ENCODE peak calls at places on chromosomes 16 and 17, in four cellular contexts. O is kidney glomerular epithelial cell; F is hepatic stellate cell; P is Jurkat, Clone E6-1. X is an unnamed sample.
A peak's percentile ranks its signal among the peaks of the same experiment; 100 is the strongest.

GRCh38 chr16:426906-427249 is 1.4 kb downstream of the RAB11FIP3 start:
- DNase-seq in O (no peak), F (no peak), P (no peak), X (no peak)

GRCh38 chr17:47894498-47895253 is 1.4 kb upstream of the SP2 start:
- DNase-seq in O (no peak), F (no peak), P (no peak), X (no peak)

GRCh38 chr16:70679653-70680494 is 6.0 kb downstream of the MTSS2 start:
- DNase-seq in O (no peak), F (peak; percentile 66), P (no peak), X (peak; percentile 51)

GRCh38 chr16:86016201-86016965 is 117.4 kb downstream of the IRF8 start:
- DNase-seq in O (peak; percentile 40), F (peak; percentile 76), P (peak; percentile 54), X (peak; percentile 70)

GRCh38 chr17:81436294-81436849 is 41.1 kb downstream of the BAHCC1 start:
- DNase-seq in O (no peak), F (no peak), P (no peak), X (no peak)

GRCh38 chr17:77948690-77949114 is 9.8 kb upstream of the TNRC6C start:
- DNase-seq in O (no peak), F (peak; percentile 76), P (no peak), X (peak; percentile 75)

GRCh38 chr16:1723450-1724147 is 17.6 kb downstream of the MAPK8IP3 start:
- DNase-seq in O (peak; percentile 32), F (peak; percentile 45), P (no peak), X (peak; percentile 77)

GRCh38 chr16:86222965-86223551 is 287.3 kb upstream of the FOXF1 start:
- DNase-seq in O (no peak), F (peak; percentile 89), P (no peak), X (peak; percentile 70)

GRCh38 chr16:79613009-79613408 is 12.5 kb upstream of the MAF start:
- DNase-seq in O (peak; percentile 31), F (no peak), P (no peak), X (peak; percentile 52)

GRCh38 chr16:50644730-50645129 is 36.4 kb downstream of the SNX20 start:
- DNase-seq in O (peak; percentile 6), F (no peak), P (no peak), X (peak; percentile 62)

GRCh38 chr17:75673487-75673886 is 6.3 kb downstream of the SAP30BP start:
- DNase-seq in O (no peak), F (no peak), P (no peak), X (no peak)

GRCh38 chr16:29674188-29674587 is 4.8 kb upstream of the QPRT start:
- DNase-seq in O (peak; percentile 37), F (no peak), P (no peak), X (peak; percentile 71)

GRCh38 chr16:30927789-30928378 is 4.5 kb downstream of the FBXL19 start:
- DNase-seq in O (no peak), F (peak; percentile 49), P (peak; percentile 53), X (peak; percentile 63)

GRCh38 chr16:84091460-84091859 is 25.3 kb downstream of the MBTPS1 start:
- DNase-seq in O (no peak), F (no peak), P (peak; percentile 87), X (no peak)

GRCh38 chr17:78197147-78197830 is 10.1 kb downstream of the AFMID start:
- DNase-seq in O (no peak), F (no peak), P (no peak), X (peak; percentile 16)

GRCh38 chr17:44900894-44901293 is 1.6 kb upstream of the EFTUD2 start:
- DNase-seq in O (peak; percentile 22), F (peak; percentile 47), P (no peak), X (peak; percentile 86)

GRCh38 chr17:67487506-67487905 is 110.4 kb downstream of the PITPNC1 start:
- DNase-seq in O (no peak), F (no peak), P (no peak), X (no peak)

GRCh38 chr17:67629963-67630320 is 87.8 kb upstream of the NOL11 start:
- DNase-seq in O (peak; percentile 15), F (peak; percentile 64), P (peak; percentile 32), X (peak; percentile 49)

GRCh38 chr16:57345021-57345420 is 13.6 kb upstream of the CCL22 start:
- DNase-seq in O (no peak), F (no peak), P (no peak), X (no peak)

GRCh38 chr17:19753049-19753444 is 4.9 kb upstream of the ALDH3A1 start:
- DNase-seq in O (peak; percentile 80), F (no peak), P (no peak), X (peak; percentile 96)

GRCh38 chr16:25512041-25512440 is 179.7 kb upstream of the HS3ST4 start:
- DNase-seq in O (no peak), F (no peak), P (no peak), X (no peak)

GRCh38 chr16:11614587-11615175 is 28.0 kb upstream of the LITAF start:
- DNase-seq in O (no peak), F (no peak), P (no peak), X (peak; percentile 40)

GRCh38 chr16:2148714-2149629 is 547 bp downstream of the RAB26 start:
- DNase-seq in O (no peak), F (peak; percentile 47), P (no peak), X (peak; percentile 40)

GRCh38 chr17:5413682-5414081 is 5.8 kb downstream of the NUP88 start:
- DNase-seq in O (peak; percentile 49), F (no peak), P (no peak), X (peak; percentile 85)

GRCh38 chr17:2018716-2019490 is 6.2 kb downstream of the RTN4RL1 start:
- DNase-seq in O (no peak), F (no peak), P (no peak), X (no peak)

GRCh38 chr17:82023447-82024241 is 539 bp downstream of the LRRC45 start:
- DNase-seq in O (no peak), F (peak; percentile 58), P (no peak), X (peak; percentile 53)

GRCh38 chr17:16443390-16444257 is 28.3 kb downstream of the TRPV2 start:
- DNase-seq in O (no peak), F (no peak), P (no peak), X (no peak)

GRCh38 chr16:711084-711483 is 3.8 kb upstream of the METRN start:
- DNase-seq in O (no peak), F (no peak), P (no peak), X (no peak)

GRCh38 chr17:75679706-75680201 is 12.6 kb downstream of the SAP30BP start:
- DNase-seq in O (no peak), F (no peak), P (no peak), X (peak; percentile 70)

GRCh38 chr17:40307001-40307690 is 1.8 kb upstream of the RARA start:
- DNase-seq in O (no peak), F (no peak), P (no peak), X (peak; percentile 52)

GRCh38 chr17:41812176-41813038 is at the start of gene FKBP10:
- DNase-seq in O (peak; percentile 77), F (peak; percentile 97), P (no peak), X (peak; percentile 94)

GRCh38 chr16:9102379-9102778 is 10.9 kb downstream of the HAPSTR1 start:
- DNase-seq in O (peak; percentile 50), F (peak; percentile 68), P (no peak), X (peak; percentile 78)